ENCODE peak calls at places on chromosomes 4 and X, in four cellular contexts. P is neural progenitor cell, S is MM.1S, B is fibroblast of lung. J is an unnamed sample.

GRCh38 chr4:80197132-80197573 is at the start of gene PRDM8:
- DNase-seq in P (peak; percentile 78), S (no peak), B (no peak), J (no peak)

GRCh38 chr4:44869222-44869882 is 143.0 kb upstream of the GNPDA2 start:
- DNase-seq in P (peak; percentile 12), S (no peak), B (no peak), J (no peak)

GRCh38 chr4:138609943-138610350 is 367.8 kb upstream of the SLC7A11 start:
- DNase-seq in P (no peak), S (peak; percentile 30), B (peak; percentile 62), J (no peak)

GRCh38 chrX:101602077-101602476 is 15.7 kb downstream of the ARMCX6 start:
- DNase-seq in P (no peak), S (no peak), B (peak; percentile 78), J (no peak)

GRCh38 chrX:72621163-72621562 is 48.5 kb upstream of the HDAC8 start:
- DNase-seq in P (no peak), S (no peak), B (no peak), J (no peak)

GRCh38 chrX:149467920-149468319 is 37.2 kb downstream of the IDS start:
- DNase-seq in P (no peak), S (no peak), B (no peak), J (no peak)

GRCh38 chrX:115372026-115372610 is 82.6 kb downstream of the LUZP4 start:
- DNase-seq in P (peak; percentile 50), S (no peak), B (peak; percentile 77), J (peak; percentile 68)

GRCh38 chrX:71666240-71667223 is 814 bp upstream of the LOC101059915 start:
- DNase-seq in P (no peak), S (no peak), B (no peak), J (no peak)

GRCh38 chr4:13430834-13431568 is 53.1 kb downstream of the RAB28 start:
- DNase-seq in P (no peak), S (no peak), B (no peak), J (no peak)

GRCh38 chr4:139815646-139816601 is 150.3 kb downstream of the MGST2 start:
- DNase-seq in P (peak; percentile 81), S (no peak), B (peak; percentile 83), J (peak; percentile 94)

GRCh38 chrX:140572724-140573123 is 67.9 kb upstream of the SOX3 start:
- DNase-seq in P (peak; percentile 64), S (peak; percentile 49), B (peak; percentile 36), J (no peak)

GRCh38 chr4:63919636-63920365 is 489.4 kb downstream of the TECRL start:
- DNase-seq in P (no peak), S (no peak), B (no peak), J (no peak)

GRCh38 chr4:158710814-158711213 is 12.4 kb downstream of the PPID start:
- DNase-seq in P (no peak), S (no peak), B (peak; percentile 18), J (peak; percentile 31)

GRCh38 chr4:128831526-128832252 is 22.2 kb downstream of the JADE1 start:
- DNase-seq in P (peak; percentile 73), S (no peak), B (peak; percentile 43), J (no peak)

GRCh38 chr4:88177981-88178632 is 19.7 kb upstream of the ABCG2 start:
- DNase-seq in P (peak; percentile 67), S (peak; percentile 93), B (peak; percentile 71), J (peak; percentile 52)

GRCh38 chr4:76342191-76342590 is 35.7 kb downstream of the STBD1 start:
- DNase-seq in P (no peak), S (no peak), B (no peak), J (no peak)

GRCh38 chr4:124295413-124295812 is 417.1 kb downstream of the ANKRD50 start:
- DNase-seq in P (peak; percentile 6), S (no peak), B (no peak), J (no peak)

GRCh38 chr4:13821522-13821921 is 194.0 kb upstream of the BOD1L1 start:
- DNase-seq in P (peak; percentile 34), S (no peak), B (no peak), J (no peak)

GRCh38 chr4:18106620-18107019 is 85.1 kb upstream of the LCORL start:
- DNase-seq in P (no peak), S (no peak), B (no peak), J (peak; percentile 74)

GRCh38 chr4:78222575-78223186 is 165.6 kb downstream of the FRAS1 start:
- DNase-seq in P (peak; percentile 69), S (no peak), B (no peak), J (no peak)

GRCh38 chr4:40897557-40898203 is 147.9 kb downstream of the NSUN7 start:
- DNase-seq in P (peak; percentile 86), S (peak; percentile 61), B (peak; percentile 64), J (peak; percentile 74)

GRCh38 chrX:41045960-41046567 is 39.2 kb upstream of the USP9X start:
- DNase-seq in P (peak; percentile 68), S (no peak), B (peak; percentile 85), J (peak; percentile 28)

GRCh38 chrX:56813318-56813837 is 84.3 kb downstream of the NBDY start:
- DNase-seq in P (no peak), S (no peak), B (peak; percentile 51), J (peak; percentile 57)

GRCh38 chrX:100477949-100478348 is 67.9 kb upstream of the PCDH19 start:
- DNase-seq in P (no peak), S (no peak), B (no peak), J (no peak)

GRCh38 chr4:683982-684571 is 4.9 kb downstream of the SLC49A3 start:
- DNase-seq in P (peak; percentile 90), S (no peak), B (peak; percentile 74), J (peak; percentile 53)

GRCh38 chr4:176185068-176185467 is 10.3 kb downstream of the SPATA4 start:
- DNase-seq in P (no peak), S (no peak), B (peak; percentile 97), J (no peak)

GRCh38 chr4:20840648-20841190 is 140.5 kb downstream of the PACRGL start:
- DNase-seq in P (no peak), S (no peak), B (no peak), J (no peak)

GRCh38 chrX:18973527-18974192 is 10.3 kb downstream of the PHKA2 start:
- DNase-seq in P (peak; percentile 15), S (no peak), B (no peak), J (no peak)

GRCh38 chrX:66717926-66718325 is 79.0 kb upstream of the EDA2R start:
- DNase-seq in P (no peak), S (no peak), B (no peak), J (no peak)

GRCh38 chr4:17153572-17153971 is 255.1 kb upstream of the LDB2 start:
- DNase-seq in P (no peak), S (no peak), B (no peak), J (no peak)

GRCh38 chrX:151396042-151396826 is 772 bp upstream of the VMA21 start:
- DNase-seq in P (no peak), S (peak; percentile 30), B (peak; percentile 84), J (no peak)

GRCh38 chr4:181559637-181560036 is 683.6 kb upstream of the TENM3 start:
- DNase-seq in P (no peak), S (no peak), B (no peak), J (no peak)

GRCh38 chr4:17726911-17727310 is 54.5 kb downstream of the FAM184B start:
- DNase-seq in P (no peak), S (no peak), B (no peak), J (no peak)

GRCh38 chrX:154351183-154352011 is 23.0 kb downstream of the FLNA start:
- DNase-seq in P (no peak), S (no peak), B (no peak), J (no peak)

GRCh38 chrX:46575586-46575985 is 2.0 kb downstream of the CHST7 start:
- DNase-seq in P (no peak), S (no peak), B (no peak), J (peak; percentile 30)

GRCh38 chr4:103719320-103720204 is at the start of gene TACR3:
- DNase-seq in P (peak; percentile 71), S (no peak), B (no peak), J (no peak)

GRCh38 chrX:71941771-71942170 is 31.1 kb downstream of the NHSL2 start:
- DNase-seq in P (no peak), S (no peak), B (peak; percentile 74), J (no peak)

GRCh38 chr4:156581282-156581681 is 390.3 kb downstream of the PDGFC start:
- DNase-seq in P (no peak), S (no peak), B (no peak), J (no peak)
- H2AFZ ChIP-seq in P (no peak overlapping the region), S (no peak overlapping the region), B (peak overlapping the region; percentile 58), J (peak overlapping the region; percentile 93)

GRCh38 chr4:15809058-15809457 is 30.9 kb downstream of the CD38 start:
- DNase-seq in P (no peak), S (peak; percentile 78), B (no peak), J (peak; percentile 16)

GRCh38 chr4:15805583-15806517 is 27.7 kb downstream of the CD38 start:
- DNase-seq in P (peak; percentile 78), S (peak; percentile 74), B (peak; percentile 70), J (peak; percentile 58)

GRCh38 chr4:15809473-15809872 is 31.3 kb downstream of the CD38 start:
- DNase-seq in P (no peak), S (no peak), B (no peak), J (no peak)

GRCh38 chr4:15811703-15812325 is 33.7 kb downstream of the CD38 start:
- DNase-seq in P (no peak), S (no peak), B (no peak), J (no peak)
- H2AFZ ChIP-seq in P (no peak overlapping the region), S (no peak overlapping the region), B (no peak overlapping the region), J (no peak overlapping the region)

GRCh38 chr4:4990857-4991540 is 28.3 kb downstream of the CYTL1 start:
- DNase-seq in P (no peak), S (no peak), B (peak; percentile 78), J (no peak)
- H2AFZ ChIP-seq in P (no peak overlapping the region), S (no peak overlapping the region), B (peak overlapping the region; percentile 26), J (no peak overlapping the region)

GRCh38 chrX:134551365-134552095 is 91.6 kb downstream of the HPRT1 start:
- DNase-seq in P (peak; percentile 25), S (no peak), B (peak; percentile 75), J (peak; percentile 42)
- H2AFZ ChIP-seq in P (peak overlapping the region; percentile 30), S (no peak overlapping the region), B (no peak overlapping the region), J (no peak overlapping the region)

GRCh38 chr4:172153694-172154093 is 340.5 kb downstream of the GALNTL6 start:
- DNase-seq in P (peak; percentile 84), S (no peak), B (no peak), J (no peak)

GRCh38 chr4:172155838-172156345 is 342.7 kb downstream of the GALNTL6 start:
- DNase-seq in P (no peak), S (no peak), B (no peak), J (no peak)

GRCh38 chr4:172149329-172149728 is 336.1 kb downstream of the GALNTL6 start:
- DNase-seq in P (no peak), S (no peak), B (no peak), J (no peak)

GRCh38 chr4:172147702-172148101 is 334.5 kb downstream of the GALNTL6 start:
- DNase-seq in P (no peak), S (no peak), B (peak; percentile 2), J (no peak)

GRCh38 chr4:172152284-172152683 is 339.1 kb downstream of the GALNTL6 start:
- DNase-seq in P (no peak), S (no peak), B (no peak), J (no peak)
- H2AFZ ChIP-seq in P (no peak overlapping the region), S (peak overlapping the region; percentile 4), B (no peak overlapping the region), J (no peak overlapping the region)

DNA sequence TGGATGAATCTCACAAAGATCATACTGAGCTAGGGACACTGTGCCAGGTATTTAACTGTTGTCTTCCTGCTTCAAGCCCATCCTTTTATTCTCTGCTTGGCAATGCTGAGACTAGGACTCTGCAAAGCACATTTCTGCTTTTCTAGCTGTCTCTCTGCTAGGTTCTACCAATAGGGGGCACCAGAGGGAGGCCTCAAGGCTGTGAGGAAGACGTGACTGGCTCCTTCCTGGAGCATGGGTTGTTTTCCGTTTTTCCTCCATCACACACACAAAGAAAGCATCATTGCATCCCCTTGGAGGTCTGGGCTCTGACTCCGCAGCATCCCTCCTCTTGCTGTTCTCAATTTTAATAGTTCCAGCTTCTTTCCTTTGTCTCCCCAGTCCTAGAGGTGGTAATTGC is 10.9 kb upstream of the DCTD start:
- DNase-seq in P (peak; percentile 38), S (no peak), B (no peak), J (no peak)
- H2AFZ ChIP-seq in P (peak overlapping the region; percentile 66), S (no peak overlapping the region), B (no peak overlapping the region), J (no peak overlapping the region)

J was measured in endothelial cell of umbilical vein.